ENCODE peak calls at places on chromosomes 13 and 19, in eight cellular contexts. X is tibial nerve, H is omental fat pad, K is tibial artery, W is HFFc6, C is kidney epithelial cell, P is neural crest cell, I is uterus. T is an unnamed sample.

GRCh38 chr19:52689804-52690394 is 44.9 kb downstream of the ZNF611 start:
- DNase-seq in X (peak), H (no peak), K (peak), W (no peak), C (no peak), P (peak), I (peak), T (peak)

GRCh38 chr19:15293751-15294505 is 38.4 kb downstream of the BRD4 start:
- DNase-seq in X (no peak), H (no peak), K (no peak), W (no peak), C (no peak), P (no peak), I (no peak), T (no peak)

GRCh38 chr13:35566340-35566739 is 89.9 kb upstream of the MAB21L1 start:
- DNase-seq in X (no peak), H (no peak), K (no peak), W (no peak), C (no peak), P (no peak), I (no peak), T (no peak)

GRCh38 chr13:47794963-47795362 is 206.1 kb downstream of the SUCLA2 start:
- DNase-seq in X (no peak), H (no peak), K (no peak), W (no peak), C (no peak), P (no peak), I (no peak), T (no peak)

GRCh38 chr19:6216236-6216995 is 63.4 kb downstream of the MLLT1 start:
- DNase-seq in X (no peak), H (no peak), K (no peak), W (no peak), C (no peak), P (no peak), I (peak), T (no peak)

GRCh38 chr13:42547615-42548014 is 26.3 kb upstream of the TNFSF11 start:
- DNase-seq in X (no peak), H (no peak), K (no peak), W (no peak), C (no peak), P (no peak), I (no peak), T (no peak)

GRCh38 chr13:66886248-66886647 is 343.9 kb downstream of the PCDH9 start:
- DNase-seq in X (no peak), H (no peak), K (no peak), W (no peak), C (no peak), P (no peak), I (no peak), T (no peak)

GRCh38 chr13:27975579-27976361 is 6.7 kb upstream of the CDX2 start:
- DNase-seq in X (no peak), H (no peak), K (no peak), W (no peak), C (no peak), P (no peak), I (no peak), T (no peak)

GRCh38 chr13:48478401-48478800 is 54.5 kb downstream of the RCBTB2 start:
- DNase-seq in X (no peak), H (no peak), K (no peak), W (peak), C (no peak), P (peak), I (no peak), T (no peak)

GRCh38 chr19:48363810-48364563 is at the start of the genes SYNGR4 and TMEM143:
- DNase-seq in X (peak), H (peak), K (peak), W (peak), C (peak), P (peak), I (peak), T (peak)

GRCh38 chr13:42174344-42175162 is 97.4 kb upstream of the AKAP11 start:
- DNase-seq in X (no peak), H (no peak), K (no peak), W (peak), C (no peak), P (no peak), I (no peak), T (no peak)

GRCh38 chr19:7397687-7398086 is 49.0 kb downstream of the ARHGEF18 start:
- DNase-seq in X (no peak), H (no peak), K (no peak), W (peak), C (peak), P (no peak), I (no peak), T (no peak)

GRCh38 chr13:106373304-106373988 is 162.0 kb downstream of the EFNB2 start:
- DNase-seq in X (no peak), H (no peak), K (no peak), W (no peak), C (no peak), P (no peak), I (no peak), T (no peak)

GRCh38 chr13:21684576-21684975 is 13.7 kb downstream of the FGF9 start:
- DNase-seq in X (no peak), H (no peak), K (no peak), W (peak), C (no peak), P (no peak), I (no peak), T (no peak)

GRCh38 chr13:98274921-98275487 is 97.9 kb upstream of the RNF113B start:
- DNase-seq in X (no peak), H (no peak), K (no peak), W (peak), C (no peak), P (no peak), I (no peak), T (no peak)

GRCh38 chr19:49691243-49692101 is 556 bp downstream of the CPT1C start:
- DNase-seq in X (no peak), H (no peak), K (peak), W (peak), C (no peak), P (peak), I (peak), T (no peak)

GRCh38 chr19:47540748-47541147 is 25.9 kb upstream of the NAPA start:
- DNase-seq in X (no peak), H (no peak), K (no peak), W (peak), C (no peak), P (no peak), I (no peak), T (no peak)

GRCh38 chr19:5147074-5147970 is 178.4 kb downstream of the KDM4B start:
- DNase-seq in X (no peak), H (no peak), K (peak), W (no peak), C (no peak), P (no peak), I (no peak), T (no peak)

GRCh38 chr19:1948676-1949075 is 7.7 kb downstream of the CSNK1G2 start:
- DNase-seq in X (no peak), H (no peak), K (no peak), W (no peak), C (no peak), P (no peak), I (no peak), T (no peak)
- TF ChIP-seq CTCF in X (no peak), H (no peak), K (no peak), W (no peak), C (no peak), P (no peak), I (no peak), T (no peak)

GRCh38 chr19:29923653-29924052 is 18.4 kb upstream of the URI1 start:
- DNase-seq in X (no peak), H (no peak), K (no peak), W (peak), C (no peak), P (no peak), I (no peak), T (no peak)
- TF ChIP-seq CTCF in X (no peak), H (no peak), K (no peak), W (no peak), C (no peak), P (no peak), I (no peak), T (no peak)

DNA sequence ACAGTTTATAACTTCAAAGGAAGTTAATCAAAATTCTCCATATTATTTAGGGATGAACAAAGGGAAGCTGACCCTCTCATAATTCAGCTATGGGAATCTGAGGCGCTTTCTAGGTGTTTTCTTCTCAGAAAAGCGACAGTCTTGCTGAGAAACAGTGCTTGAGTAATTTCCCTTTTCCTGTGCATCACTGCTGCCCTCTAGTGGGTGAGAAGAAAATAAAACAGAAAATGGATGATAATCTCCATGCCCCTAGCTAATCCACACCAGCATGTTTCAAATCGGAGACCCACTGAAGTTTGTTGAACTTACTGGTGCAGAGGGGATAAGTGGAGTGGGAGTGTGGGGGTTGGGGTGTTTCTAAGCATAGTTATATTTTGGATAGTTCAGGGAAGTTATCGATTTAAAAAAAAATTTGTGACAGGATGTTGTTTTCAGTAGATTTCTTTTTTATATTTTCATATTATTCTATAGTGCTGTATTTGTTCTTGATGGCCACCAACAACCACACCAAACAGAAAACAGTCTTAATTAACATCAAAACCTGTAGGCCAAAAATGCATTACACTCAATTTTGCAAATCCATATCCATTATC is 21.4 kb downstream of the LCP1 start:
- DNase-seq in X (no peak), H (no peak), K (no peak), W (peak), C (peak), P (peak), I (no peak), T (no peak)
- TF ChIP-seq CTCF in X (peak), H (no peak), K (peak), W (peak), C (peak), P (peak), I (peak), T (peak)

DNA sequence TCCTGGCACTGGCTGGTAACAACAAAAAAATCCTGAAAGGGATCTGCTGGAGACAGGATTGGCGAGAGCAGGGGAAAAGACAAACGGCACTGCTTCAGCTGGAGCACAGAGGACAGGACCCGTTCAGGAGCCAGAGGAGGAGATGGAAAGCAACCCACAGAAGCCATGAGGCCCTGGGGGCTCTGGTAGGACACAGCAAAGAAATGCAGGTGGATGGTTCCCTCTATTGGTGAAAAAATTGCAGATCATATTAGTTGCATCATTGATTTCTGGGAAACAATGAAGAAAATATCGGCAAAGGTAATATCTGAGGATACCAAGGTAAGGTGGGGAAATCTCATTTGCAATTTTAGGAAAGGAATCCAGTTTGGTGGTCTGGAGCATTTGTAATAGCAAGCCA is 25.7 kb upstream of the TPP2 start:
- DNase-seq in X (no peak), H (no peak), K (no peak), W (no peak), C (no peak), P (no peak), I (no peak), T (no peak)
- TF ChIP-seq CTCF in X (no peak), H (no peak), K (no peak), W (peak), C (no peak), P (peak), I (no peak), T (no peak)

DNA sequence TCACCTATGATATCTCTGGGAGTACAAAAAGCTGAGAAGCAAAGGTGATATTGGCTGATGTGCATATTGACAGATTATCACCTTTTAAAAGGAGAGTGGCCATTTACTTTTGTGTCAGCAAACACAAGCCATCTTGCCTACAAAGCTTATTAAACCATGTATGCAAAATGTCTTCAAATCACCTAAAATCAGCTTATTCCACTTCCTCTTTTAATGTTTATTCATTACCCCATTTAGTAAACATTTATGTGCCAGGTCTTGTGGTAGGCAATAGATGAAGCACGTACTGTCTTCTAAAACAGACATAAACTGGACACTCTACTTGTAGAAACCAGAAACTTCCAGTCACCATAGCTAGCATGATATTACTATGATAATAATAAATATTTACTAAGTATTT is 354.6 kb downstream of the RBM26 start:
- DNase-seq in X (no peak), H (no peak), K (no peak), W (no peak), C (no peak), P (no peak), I (no peak), T (no peak)
- TF ChIP-seq CTCF in X (no peak), H (no peak), K (no peak), W (no peak), C (no peak), P (no peak), I (no peak), T (no peak)

GRCh38 chr19:33024398-33024797 is 40.3 kb downstream of the RHPN2 start:
- DNase-seq in X (no peak), H (no peak), K (no peak), W (no peak), C (no peak), P (no peak), I (no peak), T (no peak)

DNA sequence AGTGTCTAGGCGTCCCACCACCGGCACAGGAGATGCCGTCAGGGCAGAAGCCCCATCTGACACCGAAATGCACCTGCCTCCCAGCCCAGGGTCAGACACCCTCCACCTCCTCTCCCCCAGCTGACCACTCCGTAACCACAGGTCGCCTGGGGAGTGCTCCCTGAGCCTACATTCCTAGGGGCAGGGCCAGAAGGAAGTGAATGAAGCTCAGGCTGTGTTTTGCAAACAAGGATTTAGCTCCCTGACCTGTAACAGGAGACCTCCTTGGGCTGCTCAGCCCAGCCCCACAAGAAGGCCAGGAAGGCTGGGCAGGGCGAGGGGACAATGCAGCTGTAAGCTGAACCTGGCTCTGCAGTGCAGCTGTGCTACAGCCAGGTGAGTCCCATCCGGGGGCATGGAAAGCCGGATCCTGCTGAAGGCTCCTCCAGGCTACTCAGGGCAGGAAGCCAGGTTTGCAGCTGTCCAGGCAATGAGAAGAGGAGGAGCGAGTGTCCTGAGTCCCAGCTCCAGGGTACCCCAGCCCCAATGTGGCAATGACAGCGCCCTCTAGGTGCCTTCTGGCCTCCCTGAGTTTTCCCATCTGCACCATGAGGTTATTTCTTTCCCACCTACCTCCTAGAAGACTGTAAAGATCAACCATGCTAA is 42.1 kb downstream of the RHPN2 start:
- DNase-seq in X (no peak), H (no peak), K (no peak), W (no peak), C (no peak), P (no peak), I (no peak), T (no peak)
- TF ChIP-seq CTCF in X (no peak), H (no peak), K (no peak), W (peak), C (peak), P (no peak), I (no peak), T (no peak)

GRCh38 chr19:22622901-22623840 is 11.0 kb upstream of the ZNF492 start:
- DNase-seq in X (peak), H (no peak), K (no peak), W (no peak), C (no peak), P (no peak), I (peak), T (no peak)

GRCh38 chr19:22623841-22624221 is 10.3 kb upstream of the ZNF492 start:
- DNase-seq in X (no peak), H (no peak), K (no peak), W (no peak), C (no peak), P (no peak), I (no peak), T (no peak)

GRCh38 chr19:22627526-22627925 is 6.6 kb upstream of the ZNF492 start:
- DNase-seq in X (no peak), H (no peak), K (no peak), W (no peak), C (no peak), P (no peak), I (no peak), T (no peak)

GRCh38 chr19:22625266-22626035 is 8.7 kb upstream of the ZNF492 start:
- DNase-seq in X (no peak), H (no peak), K (no peak), W (no peak), C (no peak), P (no peak), I (no peak), T (no peak)

DNA sequence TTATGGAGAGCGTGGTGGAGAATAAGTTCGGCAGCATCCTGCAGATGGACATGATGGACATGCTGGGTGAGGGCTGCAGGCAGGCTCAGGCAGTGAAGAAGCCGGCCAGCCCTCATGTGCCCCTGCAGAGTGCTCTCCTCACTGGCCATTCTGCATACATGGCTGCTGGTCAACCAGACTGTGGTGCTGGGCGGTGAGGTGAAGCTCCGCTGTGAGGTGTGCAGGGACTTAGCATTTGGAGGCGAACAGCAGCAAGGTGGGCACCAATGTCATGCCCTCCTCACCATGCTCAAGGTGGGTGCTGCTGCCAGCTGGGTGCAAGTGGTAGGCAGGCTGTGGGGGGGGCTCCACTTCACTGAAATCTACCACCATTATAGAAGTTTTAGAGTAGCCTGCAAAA is 5.7 kb upstream of the ZNF492 start:
- DNase-seq in X (no peak), H (no peak), K (no peak), W (no peak), C (no peak), P (no peak), I (no peak), T (no peak)
- TF ChIP-seq CTCF in X (no peak), H (no peak), K (no peak), W (no peak), C (no peak), P (no peak), I (no peak), T (no peak)

GRCh38 chr19:50702870-50703829 is 16.5 kb downstream of the SHANK1 start:
- DNase-seq in X (no peak), H (no peak), K (no peak), W (no peak), C (peak), P (no peak), I (no peak), T (no peak)

GRCh38 chr19:50708179-50708879 is 11.3 kb downstream of the SHANK1 start:
- DNase-seq in X (no peak), H (no peak), K (no peak), W (no peak), C (no peak), P (no peak), I (no peak), T (no peak)

GRCh38 chr19:50706387-50706786 is 13.2 kb downstream of the SHANK1 start:
- DNase-seq in X (no peak), H (no peak), K (no peak), W (no peak), C (no peak), P (no peak), I (no peak), T (no peak)

GRCh38 chr19:50703915-50704548 is 15.6 kb downstream of the SHANK1 start:
- DNase-seq in X (no peak), H (no peak), K (no peak), W (no peak), C (no peak), P (no peak), I (no peak), T (no peak)

GRCh38 chr19:50705422-50706019 is 14.1 kb downstream of the SHANK1 start:
- DNase-seq in X (no peak), H (no peak), K (no peak), W (peak), C (peak), P (peak), I (no peak), T (no peak)
- TF ChIP-seq CTCF in X (peak), H (no peak), K (no peak), W (peak), C (peak), P (peak), I (no peak), T (peak)

DNA sequence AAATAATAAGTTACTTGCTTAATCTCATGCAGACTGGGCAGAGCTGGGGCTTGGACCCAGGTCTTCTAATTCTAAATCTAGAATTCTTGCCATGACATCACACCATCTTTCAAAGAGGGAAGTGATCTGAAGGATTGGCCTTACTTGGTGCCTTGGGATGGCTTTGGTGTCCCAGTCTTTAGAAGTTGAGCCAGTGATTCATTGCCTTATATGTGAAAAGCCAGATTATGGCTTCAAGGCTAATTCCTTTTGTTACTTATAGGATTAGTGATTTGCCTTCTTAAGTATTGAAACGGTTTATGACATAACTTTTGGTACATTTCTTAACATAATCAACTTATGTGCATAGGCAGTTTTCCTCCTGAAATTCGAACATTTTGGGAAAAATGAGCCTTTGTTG is 14.9 kb downstream of the COG3 start:
- DNase-seq in X (no peak), H (no peak), K (no peak), W (no peak), C (no peak), P (no peak), I (no peak), T (no peak)
- TF ChIP-seq CTCF in X (no peak), H (no peak), K (no peak), W (no peak), C (no peak), P (no peak), I (no peak), T (no peak)